ENCODE peak calls at places on chromosomes 16 and 17, in five cellular contexts. S is WERI-Rb-1, K is colonic mucosa, C is Panc1, G is psoas muscle. W is an unnamed sample.

GRCh38 chr16:23587726-23588125 is 8.4 kb downstream of the NDUFAB1 start:
- DNase-seq in S (no peak), K (no peak), C (no peak), G (no peak), W (no peak)

GRCh38 chr16:88367560-88367959 is 15.2 kb upstream of the ZNF469 start:
- DNase-seq in S (no peak), K (no peak), C (no peak), G (peak; percentile 2), W (no peak)

GRCh38 chr16:27819356-27819755 is 244.2 kb downstream of the GSG1L start:
- DNase-seq in S (no peak), K (no peak), C (no peak), G (no peak), W (no peak)

GRCh38 chr17:71402661-71403141 is 718.1 kb upstream of the SOX9 start:
- DNase-seq in S (no peak), K (no peak), C (no peak), G (no peak), W (no peak)

GRCh38 chr16:66940236-66940635 is 4.9 kb downstream of the CES2 start:
- DNase-seq in S (no peak), K (no peak), C (no peak), G (no peak), W (no peak)

GRCh38 chr17:57782642-57783337 is 37.7 kb upstream of the CCDC182 start:
- DNase-seq in S (peak; percentile 84), K (no peak), C (no peak), G (peak; percentile 19), W (no peak)

GRCh38 chr16:80029706-80030481 is 429.4 kb upstream of the MAF start:
- DNase-seq in S (no peak), K (no peak), C (no peak), G (no peak), W (no peak)

GRCh38 chr16:87057291-87057881 is 259.8 kb downstream of the C16orf95 start:
- DNase-seq in S (no peak), K (no peak), C (no peak), G (no peak), W (no peak)

GRCh38 chr16:12758031-12758669 is 45.5 kb downstream of the CPPED1 start:
- DNase-seq in S (peak; percentile 76), K (no peak), C (no peak), G (no peak), W (no peak)

GRCh38 chr17:42251115-42251514 is 25.1 kb downstream of the STAT5B start:
- DNase-seq in S (no peak), K (no peak), C (no peak), G (no peak), W (no peak)

GRCh38 chr16:79466111-79466510 is 134.4 kb downstream of the MAF start:
- DNase-seq in S (no peak), K (no peak), C (no peak), G (no peak), W (no peak)

GRCh38 chr16:15493416-15494181 is 59.2 kb downstream of the BMERB1 start:
- DNase-seq in S (peak; percentile 69), K (no peak), C (no peak), G (no peak), W (no peak)

GRCh38 chr16:25978227-25978626 is 286.5 kb downstream of the HS3ST4 start:
- DNase-seq in S (no peak), K (no peak), C (no peak), G (no peak), W (no peak)

GRCh38 chr16:66599726-66600125 is 4.8 kb upstream of the CMTM3 start:
- DNase-seq in S (no peak), K (no peak), C (no peak), G (no peak), W (no peak)

GRCh38 chr16:51818342-51818944 is 667.4 kb upstream of the SALL1 start:
- DNase-seq in S (peak; percentile 46), K (peak; percentile 39), C (peak; percentile 12), G (no peak), W (no peak)

GRCh38 chr16:4960579-4960978 is 2.4 kb downstream of the SEC14L5 start:
- DNase-seq in S (no peak), K (no peak), C (no peak), G (no peak), W (no peak)

GRCh38 chr17:27810902-27811557 is 10.7 kb upstream of the NOS2 start:
- DNase-seq in S (peak; percentile 56), K (no peak), C (no peak), G (no peak), W (no peak)

GRCh38 chr16:58198022-58198683 is at the start of gene CSNK2A2:
- DNase-seq in S (peak; percentile 63), K (peak; percentile 69), C (no peak), G (peak; percentile 75), W (no peak)

GRCh38 chr16:56931253-56931768 is 631 bp upstream of the HERPUD1 start:
- DNase-seq in S (no peak), K (peak; percentile 83), C (no peak), G (no peak), W (peak; percentile 67)

GRCh38 chr17:17416400-17417360 is 60.1 kb upstream of the MED9 start:
- DNase-seq in S (no peak), K (no peak), C (peak; percentile 38), G (no peak), W (no peak)

DNA sequence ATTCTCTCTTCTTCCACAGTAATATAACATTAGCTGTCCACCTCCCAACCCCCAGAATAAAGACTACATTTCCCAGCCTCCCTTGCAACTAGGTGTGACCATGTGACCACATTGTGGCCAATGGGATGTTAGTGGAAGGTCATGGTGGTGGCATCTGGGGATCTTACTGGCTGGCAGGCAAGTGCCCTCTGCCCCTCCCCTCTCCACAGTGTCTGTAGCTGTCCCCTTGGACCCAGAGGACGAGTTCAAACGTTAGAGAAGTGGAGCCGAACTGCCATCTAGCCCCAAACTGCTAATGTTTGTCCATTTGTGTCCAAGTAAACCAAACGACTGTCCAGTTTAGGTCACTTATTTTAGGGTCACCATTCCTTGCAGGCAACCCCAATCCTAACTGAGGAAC is 26.6 kb upstream of the KCNG4 start:
- DNase-seq in S (peak; percentile 88), K (peak; percentile 53), C (no peak), G (no peak), W (peak; percentile 62)
- H3K4me3 ChIP-seq in S (peak overlapping the region; percentile 17), K (no peak overlapping the region), C (no peak overlapping the region), G (no peak overlapping the region), W (no peak overlapping the region)

DNA sequence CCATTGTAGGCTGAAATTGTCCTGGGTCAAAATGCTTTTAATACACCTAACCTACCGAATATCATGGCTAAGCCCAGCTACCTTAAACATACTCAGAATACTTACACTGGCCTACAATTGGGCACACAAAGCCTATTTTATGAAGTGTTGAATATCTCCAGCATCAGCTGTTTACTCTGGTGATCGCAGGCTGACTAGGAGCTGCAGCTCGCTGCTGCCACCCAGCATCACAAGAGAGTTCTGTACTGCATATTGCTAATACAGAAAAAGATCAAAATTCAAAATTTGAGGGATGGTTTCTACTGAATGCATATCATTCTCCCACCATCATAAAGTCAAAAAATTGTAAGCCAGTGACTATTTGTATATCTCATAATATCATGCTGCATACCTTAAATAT is 55.3 kb downstream of the ULK2 start:
- DNase-seq in S (peak; percentile 16), K (no peak), C (no peak), G (no peak), W (no peak)
- TF ChIP-seq CTCF in S (peak; percentile 44), K (no peak), C (peak; percentile 67), G (no peak), W (no peak)

DNA sequence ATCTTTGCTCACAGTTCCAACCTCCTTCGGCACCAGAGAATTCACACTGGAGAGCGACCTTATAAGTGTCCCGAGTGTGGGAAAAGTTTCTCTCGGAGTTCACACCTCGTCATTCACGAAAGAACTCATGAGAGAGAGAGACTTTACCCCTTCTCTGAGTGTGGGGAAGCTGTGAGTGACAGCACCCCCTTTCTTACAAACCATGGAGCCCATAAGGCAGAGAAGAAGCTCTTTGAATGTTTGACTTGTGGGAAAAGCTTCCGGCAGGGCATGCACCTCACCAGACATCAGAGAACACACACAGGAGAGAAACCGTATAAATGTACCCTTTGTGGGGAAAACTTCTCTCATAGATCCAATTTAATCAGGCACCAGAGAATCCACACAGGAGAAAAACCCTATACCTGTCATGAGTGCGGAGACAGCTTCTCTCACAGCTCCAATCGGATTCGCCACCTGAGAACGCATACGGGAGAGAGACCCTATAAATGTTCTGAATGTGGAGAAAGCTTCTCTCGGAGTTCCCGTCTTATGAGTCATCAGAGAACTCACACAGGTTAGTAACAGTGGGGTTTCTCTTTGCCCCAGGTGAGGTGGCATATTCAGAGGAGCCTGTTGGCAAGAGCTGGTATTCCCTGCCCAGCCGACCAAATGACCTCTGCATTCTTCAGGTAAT is 6.8 kb downstream of the ZNF263 start:
- DNase-seq in S (no peak), K (no peak), C (no peak), G (no peak), W (no peak)
- H3K9me3 ChIP-seq in S (peaks cover 6% of the 10 kb centered on the region), K (peaks cover 26% of the 10 kb centered on the region), C (peaks cover 89% of the 10 kb centered on the region), G (peaks cover 70% of the 10 kb centered on the region), W (peaks cover 32% of the 10 kb centered on the region)

DNA sequence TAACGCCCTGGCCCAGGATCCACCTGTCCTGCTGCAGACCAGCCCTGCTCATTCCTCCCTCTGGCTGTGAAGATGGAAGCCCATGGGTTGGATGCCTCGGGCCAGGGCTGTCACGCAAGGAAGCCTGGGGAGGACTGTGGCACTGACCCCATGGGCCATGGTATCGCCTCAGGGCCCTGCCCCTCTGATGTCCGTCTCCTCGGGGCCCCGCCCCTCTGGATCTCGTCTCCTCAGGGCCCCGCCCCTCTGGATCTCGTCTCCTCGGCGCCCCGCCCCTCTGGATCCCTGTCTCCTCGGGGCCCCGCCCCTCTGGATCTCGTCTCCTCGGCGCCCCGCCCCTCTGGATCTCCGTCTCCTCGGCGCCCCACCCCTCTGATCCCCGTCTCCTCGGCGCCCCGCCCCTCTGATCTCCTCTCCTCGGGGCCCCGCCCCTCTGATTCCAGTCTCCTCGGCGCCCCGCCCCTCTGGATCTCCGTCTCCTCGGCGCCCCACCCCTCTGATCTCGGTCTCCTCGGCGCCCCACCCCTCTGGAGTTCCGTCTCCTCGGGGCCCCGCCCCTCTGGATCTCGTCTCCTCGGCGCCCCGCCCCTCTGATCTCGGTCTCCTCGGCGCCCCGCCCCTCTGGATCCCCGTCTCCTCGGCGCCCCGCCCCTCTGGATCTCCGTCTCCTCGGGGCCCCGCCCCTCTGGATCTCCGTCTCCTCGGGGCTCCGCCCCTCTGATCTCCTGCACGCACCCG is 24.0 kb downstream of the METRNL start:
- DNase-seq in S (no peak), K (peak; percentile 77), C (peak; percentile 17), G (no peak), W (no peak)
- H3K4me3 ChIP-seq in S (no peak overlapping the region), K (no peak overlapping the region), C (peak overlapping the region; percentile 36), G (peak overlapping the region; percentile 36), W (no peak overlapping the region)

DNA sequence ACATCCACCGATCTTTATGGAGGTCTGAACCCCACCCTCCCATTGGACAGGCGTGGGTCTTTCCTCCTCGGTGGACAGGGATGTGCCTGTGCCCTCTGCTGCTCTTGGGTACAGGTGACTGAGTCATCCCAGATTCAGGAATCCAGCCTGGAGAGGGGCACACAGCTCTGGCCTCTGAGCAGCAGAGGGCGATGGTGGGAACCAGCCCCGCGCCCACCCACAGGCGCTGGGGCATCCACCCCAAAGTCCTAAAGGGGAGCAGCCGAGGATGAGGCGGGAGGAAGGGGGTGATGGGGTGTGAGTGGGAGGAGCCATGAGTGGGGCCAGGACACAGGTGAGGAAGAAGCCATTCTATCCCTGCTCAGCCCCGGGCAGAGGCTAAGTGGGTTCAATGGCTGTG is 35.0 kb downstream of the ENGASE start:
- DNase-seq in S (no peak), K (no peak), C (no peak), G (no peak), W (no peak)
- TF ChIP-seq CTCF in S (peak; percentile 80), K (no peak), C (peak; percentile 75), G (no peak), W (no peak)

DNA sequence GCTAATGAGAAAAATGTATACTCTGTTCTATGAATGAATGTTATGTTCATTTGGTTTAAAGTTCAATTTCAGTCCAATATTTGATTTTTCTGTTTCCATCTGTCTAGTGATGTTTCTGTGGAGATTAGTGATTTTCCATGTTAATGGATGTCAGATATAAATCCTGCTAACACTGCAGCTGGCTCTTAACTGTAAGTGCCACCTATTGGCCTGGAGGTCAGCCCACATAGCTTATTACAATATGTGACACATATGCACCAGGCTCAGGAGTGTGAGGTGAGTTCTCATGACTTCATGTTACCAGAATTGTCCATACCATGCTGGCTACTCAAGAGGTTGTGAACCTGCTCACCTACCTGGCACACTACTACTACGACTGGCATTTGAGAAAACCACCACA is 17.1 kb downstream of the ATF7IP2 start:
- DNase-seq in S (no peak), K (no peak), C (no peak), G (no peak), W (no peak)
- H3K9me3 ChIP-seq in S (peaks cover under 1% of the 10 kb centered on the region), K (no peaks in the 10 kb centered on the region), C (no peaks in the 10 kb centered on the region), G (no peaks in the 10 kb centered on the region), W (peaks cover 19% of the 10 kb centered on the region)

W was measured in right atrium auricular region.